ENCODE peak calls at places on chromosomes 5 and 9, in six cellular contexts. D is A549, U is neural progenitor cell, M is osteoblast, H is PC-3, B is hepatocyte. W is an unnamed sample.

GRCh38 chr9:71552480-71552879 is 215.8 kb downstream of the CEMIP2 start:
- DNase-seq in D (no peak), U (peak; percentile 64), M (no peak), H (no peak), B (peak; percentile 5), W (no peak)

GRCh38 chr9:68706579-68707201 is 1.6 kb downstream of the PIP5K1B start:
- DNase-seq in D (no peak), U (peak; percentile 34), M (no peak), H (no peak), B (no peak), W (no peak)

GRCh38 chr9:12773562-12773961 is 1.3 kb upstream of the LURAP1L start:
- DNase-seq in D (no peak), U (no peak), M (no peak), H (no peak), B (no peak), W (no peak)

GRCh38 chr5:158430166-158430828 is 571.4 kb upstream of the CLINT1 start:
- DNase-seq in D (no peak), U (no peak), M (no peak), H (no peak), B (no peak), W (no peak)

GRCh38 chr5:93422652-93423332 is 158.2 kb downstream of the NR2F1-AS1 start:
- DNase-seq in D (no peak), U (peak; percentile 30), M (no peak), H (no peak), B (no peak), W (no peak)

GRCh38 chr5:166672431-166672830 is 1619.0 kb upstream of the WWC1 start:
- DNase-seq in D (no peak), U (no peak), M (no peak), H (no peak), B (no peak), W (no peak)

GRCh38 chr9:134597041-134597913 is 44.3 kb upstream of the COL5A1 start:
- DNase-seq in D (peak; percentile 28), U (no peak), M (peak; percentile 51), H (peak; percentile 31), B (no peak), W (peak; percentile 73)

GRCh38 chr9:133122935-133123611 is 2.0 kb upstream of the RALGDS start:
- DNase-seq in D (no peak), U (no peak), M (peak; percentile 94), H (no peak), B (peak; percentile 86), W (peak; percentile 30)

GRCh38 chr5:76547242-76547890 is 75.8 kb downstream of the F2RL2 start:
- DNase-seq in D (no peak), U (no peak), M (no peak), H (no peak), B (peak; percentile 5), W (no peak)

GRCh38 chr9:33946779-33947535 is 101.7 kb downstream of the UBAP2 start:
- DNase-seq in D (peak; percentile 69), U (no peak), M (peak; percentile 92), H (peak; percentile 83), B (no peak), W (peak; percentile 98)

GRCh38 chr9:120104771-120105170 is 475.2 kb downstream of the CDK5RAP2 start:
- DNase-seq in D (no peak), U (no peak), M (no peak), H (no peak), B (no peak), W (no peak)

GRCh38 chr5:135025730-135026644 is 8.0 kb downstream of the PITX1 start:
- DNase-seq in D (no peak), U (no peak), M (peak; percentile 78), H (no peak), B (no peak), W (no peak)

GRCh38 chr5:134578578-134579283 is 53.3 kb downstream of the JADE2 start:
- DNase-seq in D (no peak), U (no peak), M (peak; percentile 54), H (no peak), B (no peak), W (no peak)

GRCh38 chr9:130530932-130531331 is 48.4 kb upstream of the FUBP3 start:
- DNase-seq in D (no peak), U (no peak), M (no peak), H (peak; percentile 18), B (no peak), W (peak; percentile 5)

GRCh38 chr5:179051784-179052183 is 8.4 kb upstream of the ZNF354C start:
- DNase-seq in D (no peak), U (no peak), M (no peak), H (peak; percentile 3), B (no peak), W (no peak)

GRCh38 chr5:135232958-135233357 is 166.1 kb downstream of the MACROH2A1 start:
- DNase-seq in D (no peak), U (no peak), M (peak; percentile 66), H (no peak), B (no peak), W (no peak)

GRCh38 chr5:37005946-37006540 is 129.5 kb downstream of the NIPBL start:
- DNase-seq in D (peak; percentile 31), U (no peak), M (no peak), H (peak; percentile 62), B (peak; percentile 13), W (peak; percentile 6)

GRCh38 chr9:113160571-113160970 is 9.8 kb downstream of the SLC31A2 start:
- DNase-seq in D (no peak), U (no peak), M (no peak), H (no peak), B (no peak), W (no peak)

GRCh38 chr5:911601-912000 is 18.9 kb downstream of the TRIP13 start:
- DNase-seq in D (peak; percentile 51), U (no peak), M (peak; percentile 95), H (peak; percentile 77), B (no peak), W (peak; percentile 94)

GRCh38 chr5:1312993-1313833 is 18.3 kb upstream of the TERT start:
- DNase-seq in D (no peak), U (no peak), M (no peak), H (no peak), B (no peak), W (no peak)

GRCh38 chr5:77936365-77936693 is 160.2 kb upstream of the TBCA start:
- DNase-seq in D (no peak), U (no peak), M (no peak), H (no peak), B (no peak), W (no peak)
- H3K4me2 ChIP-seq in D (no peak overlapping the region), U (no peak overlapping the region), M (no peak overlapping the region), H (no peak overlapping the region), B (no peak overlapping the region), W (no peak overlapping the region)

GRCh38 chr5:129906177-129906887 is 2.1 kb downstream of the CHSY3 start:
- DNase-seq in D (no peak), U (peak; percentile 42), M (peak; percentile 88), H (no peak), B (peak; percentile 54), W (peak; percentile 36)
- TF ChIP-seq CTCF in D (no peak), U (peak; percentile 7), M (peak; percentile 51), H (no peak), B (peak; percentile 47), W (no peak)

GRCh38 chr9:117784996-117785395 is 80.8 kb downstream of the TLR4 start:
- DNase-seq in D (no peak), U (no peak), M (no peak), H (no peak), B (no peak), W (no peak)

GRCh38 chr9:117779760-117780159 is 75.6 kb downstream of the TLR4 start:
- DNase-seq in D (no peak), U (peak; percentile 12), M (no peak), H (no peak), B (no peak), W (no peak)

GRCh38 chr9:117782931-117783788 is 79.0 kb downstream of the TLR4 start:
- DNase-seq in D (peak; percentile 55), U (peak; percentile 81), M (peak; percentile 68), H (peak; percentile 17), B (peak; percentile 79), W (peak; percentile 52)

DNA sequence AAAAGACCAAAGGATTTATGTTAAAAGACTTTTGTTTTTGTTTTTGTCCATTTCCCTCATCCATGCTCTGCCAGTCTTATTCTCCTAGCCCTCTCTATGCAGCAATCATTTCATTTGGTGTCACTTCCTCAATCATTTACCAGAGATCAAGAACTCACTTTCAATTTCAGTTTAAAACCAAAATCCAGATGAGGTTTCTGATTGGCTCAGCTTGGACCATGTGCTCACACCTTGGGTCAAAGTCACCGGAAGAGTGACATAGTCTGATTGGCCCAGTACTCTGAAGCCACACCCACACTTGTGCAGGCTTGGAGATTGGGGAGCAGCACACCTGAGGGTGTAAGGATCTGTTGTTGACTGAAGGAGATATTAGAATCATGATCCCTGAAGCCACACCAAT is 79.6 kb downstream of the TLR4 start:
- DNase-seq in D (no peak), U (no peak), M (no peak), H (no peak), B (no peak), W (no peak)
- H3K4me2 ChIP-seq in D (no peak overlapping the region), U (no peak overlapping the region), M (peak overlapping the region; percentile 83), H (no peak overlapping the region), B (no peak overlapping the region), W (peak overlapping the region; percentile 93)

GRCh38 chr5:103582364-103582763 is 19.8 kb upstream of the NUDT12 start:
- DNase-seq in D (peak; percentile 59), U (peak; percentile 72), M (no peak), H (peak; percentile 73), B (peak; percentile 61), W (peak; percentile 35)
- TF ChIP-seq CTCF in D (peak; percentile 67), U (peak; percentile 81), M (peak; percentile 67), H (peak; percentile 89), B (peak; percentile 68), W (peak; percentile 56)

DNA sequence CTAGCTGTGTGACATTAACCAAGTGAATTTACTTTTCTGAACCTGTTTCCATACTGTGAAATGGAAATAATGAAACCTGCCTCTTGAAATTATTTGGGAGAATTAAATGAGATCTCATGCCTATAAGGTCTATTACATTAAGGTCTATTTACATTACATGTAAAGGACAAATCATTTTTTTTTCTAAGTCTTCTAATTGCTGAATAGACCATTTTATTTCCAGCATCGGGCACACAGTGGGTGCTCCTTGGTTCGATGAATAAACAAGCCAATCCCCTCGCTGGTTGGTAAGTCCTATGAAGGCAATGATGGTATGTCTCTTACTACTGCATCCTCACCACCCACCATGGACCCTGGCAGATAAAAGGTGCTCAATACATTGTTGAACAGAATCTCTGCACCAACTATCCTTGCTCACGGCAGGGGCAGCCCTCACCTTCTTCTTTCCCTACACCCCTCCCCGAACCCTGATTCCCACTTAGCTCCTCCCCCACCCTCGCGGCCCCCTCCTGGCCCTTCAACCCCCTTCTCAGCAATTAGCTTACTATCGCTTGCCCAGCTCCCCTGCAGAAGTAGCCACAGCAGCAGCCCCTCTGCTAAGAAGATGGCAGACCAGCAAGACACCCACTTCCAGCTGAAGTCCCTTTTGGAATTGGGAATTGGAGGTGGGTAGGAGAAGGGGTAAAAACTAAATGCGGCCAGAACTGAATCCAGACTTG is 3.0 kb downstream of the PCDH1 start:
- DNase-seq in D (no peak), U (peak; percentile 49), M (peak; percentile 52), H (no peak), B (peak; percentile 4), W (no peak)
- H3K4me2 ChIP-seq in D (peak overlapping the region; percentile 88), U (peak overlapping the region; percentile 94), M (no peak overlapping the region), H (peak overlapping the region; percentile 94), B (peak overlapping the region; percentile 99), W (peak overlapping the region; percentile 81)